ENCODE peak calls at places on chromosomes 7 and 10, in five cellular contexts. S is fibroblast of villous mesenchyme; B is astrocyte; H is right lobe of liver; Y is CD8-positive, alpha-beta T cell. W is an unnamed sample.

GRCh38 chr10:90930971-90931841 is 10.3 kb upstream of the ANKRD1 start:
- DNase-seq in S (peak), Y (no peak), B (peak), H (no peak), W (peak)

GRCh38 chr7:90551036-90551435 is 45.1 kb upstream of the CDK14 start:
- DNase-seq in Y (no peak), H (no peak), S (no peak), B (no peak), W (no peak)

GRCh38 chr7:138475377-138475776 is 15.3 kb downstream of the TRIM24 start:
- DNase-seq in H (no peak), Y (no peak), B (no peak), S (no peak), W (no peak)

GRCh38 chr7:133529861-133530260 is 277.0 kb downstream of the EXOC4 start:
- DNase-seq in B (no peak), Y (no peak), H (no peak), S (no peak), W (no peak)

GRCh38 chr7:114508096-114508495 is 93.5 kb downstream of the FOXP2 start:
- DNase-seq in B (peak), H (no peak), S (peak), Y (no peak), W (no peak)

GRCh38 chr7:47771990-47772360 is 176.3 kb downstream of the PKD1L1 start:
- DNase-seq in B (peak), Y (no peak), S (no peak), H (no peak), W (no peak)

GRCh38 chr7:141014523-141015395 is at the start of gene MRPS33:
- DNase-seq in Y (peak), H (peak), S (peak), B (peak), W (peak)

GRCh38 chr7:19213746-19214145 is 68.5 kb upstream of the FERD3L start:
- DNase-seq in S (no peak), B (peak), Y (no peak), H (no peak), W (no peak)

GRCh38 chr10:93465806-93466675 is 16.1 kb downstream of the MYOF start:
- DNase-seq in H (peak), S (peak), B (peak), Y (no peak), W (peak)

GRCh38 chr10:78588194-78588811 is 480.5 kb upstream of the ZMIZ1 start:
- DNase-seq in Y (no peak), B (peak), H (no peak), S (peak), W (no peak)

GRCh38 chr10:2980791-2981360 is 86.5 kb upstream of the PFKP start:
- DNase-seq in H (no peak), Y (no peak), S (peak), B (peak), W (peak)

GRCh38 chr10:44662002-44662401 is 249.1 kb upstream of the TMEM72 start:
- DNase-seq in S (peak), B (peak), H (no peak), Y (no peak), W (no peak)

GRCh38 chr7:47482013-47482761 is 99.7 kb downstream of the TNS3 start:
- DNase-seq in B (peak), H (no peak), S (peak), Y (no peak), W (peak)

GRCh38 chr10:104028146-104028545 is 57.5 kb downstream of the COL17A1 start:
- DNase-seq in B (no peak), H (no peak), S (no peak), Y (no peak), W (peak)

GRCh38 chr7:128831994-128832879 is 2.0 kb downstream of the FLNC start:
- DNase-seq in Y (no peak), S (peak), H (no peak), B (peak), W (no peak)

GRCh38 chr10:103514244-103514643 is 20.7 kb downstream of the NEURL1 start:
- DNase-seq in B (no peak), H (no peak), S (no peak), Y (no peak), W (no peak)

GRCh38 chr7:155802291-155802690 is 10.0 kb downstream of the SHH start:
- DNase-seq in H (no peak), S (no peak), Y (no peak), B (no peak), W (no peak)

GRCh38 chr7:41319601-41320000 is 383.3 kb downstream of the INHBA start:
- DNase-seq in B (no peak), Y (no peak), H (no peak), S (no peak), W (peak)

GRCh38 chr10:70255329-70256299 is 22.4 kb upstream of the PPA1 start:
- DNase-seq in H (no peak), Y (no peak), B (peak), S (peak), W (no peak)

GRCh38 chr7:76191783-76192240 is 9.9 kb upstream of the SRRM3 start:
- DNase-seq in Y (no peak), S (peak), H (no peak), B (peak), W (peak)

GRCh38 chr10:92052088-92052487 is 128.5 kb downstream of the BTAF1 start:
- DNase-seq in B (no peak), H (no peak), Y (no peak), S (no peak), W (no peak)

GRCh38 chr7:157302314-157302711 is 34.5 kb upstream of the DNAJB6 start:
- DNase-seq in B (peak), S (no peak), Y (peak), H (peak), W (peak)

GRCh38 chr10:28778524-28778923 is 101.2 kb downstream of the BAMBI start:
- DNase-seq in S (no peak), H (no peak), Y (no peak), B (peak), W (no peak)

GRCh38 chr10:132210766-132211165 is 24.0 kb downstream of the DPYSL4 start:
- DNase-seq in H (no peak), B (no peak), Y (no peak), S (no peak), W (no peak)

GRCh38 chr7:33509251-33509650 is 379.9 kb downstream of the BBS9 start:
- DNase-seq in S (no peak), Y (no peak), B (no peak), H (no peak), W (no peak)

GRCh38 chr7:44060091-44060947 is 5.0 kb downstream of the PGAM2 start:
- DNase-seq in H (no peak), S (no peak), B (no peak), Y (no peak), W (no peak)

GRCh38 chr7:50632561-50633413 is 67.6 kb upstream of the DDC start:
- DNase-seq in B (peak), H (peak), Y (peak), S (peak), W (peak)

GRCh38 chr7:112649560-112649959 is 140.6 kb downstream of the TMEM168 start:
- DNase-seq in Y (no peak), S (peak), H (no peak), B (no peak), W (no peak)

GRCh38 chr10:92800122-92800521 is 48.2 kb upstream of the EXOC6 start:
- DNase-seq in S (no peak), B (no peak), H (no peak), Y (no peak), W (no peak)

GRCh38 chr10:58267713-58268453 is at the start of gene IPMK:
- DNase-seq in Y (peak), H (peak), S (peak), B (peak), W (peak)

GRCh38 chr10:117743517-117743916 is 201.0 kb downstream of the EMX2 start:
- DNase-seq in B (no peak), Y (no peak), H (no peak), S (no peak), W (no peak)

GRCh38 chr10:121337356-121337936 is 260.8 kb downstream of the FGFR2 start:
- DNase-seq in B (no peak), S (no peak), H (no peak), Y (no peak), W (no peak)

GRCh38 chr7:85237721-85238120 is 50.9 kb upstream of the SEMA3D start:
- DNase-seq in S (no peak), H (no peak), Y (no peak), B (peak), W (peak)

GRCh38 chr7:139124084-139124914 is 14.8 kb upstream of the ZC3HAV1 start:
- DNase-seq in Y (no peak), B (no peak), H (no peak), S (no peak), W (no peak)

GRCh38 chr10:787933-788651 is 98.6 kb upstream of the DIP2C start:
- DNase-seq in H (no peak), B (peak), S (peak), Y (peak), W (no peak)

GRCh38 chr7:82325416-82325815 is 118.2 kb downstream of the CACNA2D1 start:
- DNase-seq in H (no peak), Y (no peak), B (peak), S (peak), W (peak)

GRCh38 chr7:75611557-75612178 is 119.5 kb downstream of the SPDYE5 start:
- DNase-seq in H (peak), S (no peak), Y (no peak), B (no peak), W (no peak)

GRCh38 chr10:11867497-11867896 is 44.3 kb downstream of the PROSER2 start:
- DNase-seq in S (no peak), B (no peak), H (no peak), Y (no peak), W (no peak)

GRCh38 chr7:151504715-151505326 is 14.9 kb downstream of the RHEB start:
- DNase-seq in B (no peak), Y (no peak), S (no peak), H (no peak), W (no peak)

GRCh38 chr7:151505433-151505832 is 14.3 kb downstream of the RHEB start:
- DNase-seq in B (no peak), H (no peak), Y (no peak), S (no peak), W (no peak)

GRCh38 chr7:151505836-151506468 is 13.7 kb downstream of the RHEB start:
- DNase-seq in Y (no peak), S (no peak), H (no peak), B (no peak), W (no peak)

GRCh38 chr7:151507806-151508205 is 11.9 kb downstream of the RHEB start:
- DNase-seq in H (no peak), S (no peak), Y (no peak), B (no peak), W (no peak)

GRCh38 chr7:151506901-151507382 is 12.8 kb downstream of the RHEB start:
- DNase-seq in H (no peak), Y (no peak), S (no peak), B (no peak), W (no peak)
- TF ChIP-seq CTCF in H (no peak), Y (no peak), S (no peak), B (peak), W (peak)

GRCh38 chr7:152862033-152862432 is 102.5 kb downstream of the ACTR3B start:
- DNase-seq in Y (peak), S (no peak), B (no peak), H (no peak), W (no peak)

GRCh38 chr7:152858761-152859160 is 99.2 kb downstream of the ACTR3B start:
- DNase-seq in Y (no peak), S (no peak), B (no peak), H (no peak), W (no peak)

GRCh38 chr7:152860302-152860701 is 100.8 kb downstream of the ACTR3B start:
- DNase-seq in B (no peak), H (no peak), Y (no peak), S (no peak), W (no peak)

GRCh38 chr7:152857272-152857671 is 97.7 kb downstream of the ACTR3B start:
- DNase-seq in B (no peak), Y (no peak), S (no peak), H (no peak), W (no peak)

GRCh38 chr7:152859781-152860191 is 100.2 kb downstream of the ACTR3B start:
- DNase-seq in B (no peak), S (no peak), Y (no peak), H (no peak), W (peak)
- TF ChIP-seq CTCF in B (no peak), S (peak), Y (no peak), H (no peak), W (peak)

GRCh38 chr7:142811154-142811737 is 40.5 kb downstream of the PRSS2 start:
- DNase-seq in Y (peak), H (no peak), S (peak), B (peak), W (peak)
- TF ChIP-seq CTCF in Y (peak), H (peak), S (peak), B (peak), W (peak)

DNA sequence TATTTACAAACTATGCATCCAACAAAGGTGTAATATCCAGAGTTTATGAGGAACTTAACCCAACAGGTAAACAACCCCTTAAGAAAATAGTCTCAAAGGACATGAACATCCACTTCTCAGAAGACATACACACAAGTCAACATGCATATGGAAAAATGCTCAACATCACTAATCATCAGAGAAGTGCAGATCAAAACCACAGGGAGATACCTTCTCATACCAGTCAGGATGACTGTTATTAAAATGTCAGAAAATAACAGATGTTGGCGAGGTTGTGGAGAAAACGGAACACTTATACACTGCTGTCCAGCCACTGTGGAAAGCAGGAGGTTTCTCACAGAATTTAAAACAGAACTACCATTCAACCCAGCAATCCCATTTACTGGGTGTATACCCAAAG is 84.0 kb downstream of the ADD3 start:
- DNase-seq in Y (no peak), H (no peak), S (no peak), B (no peak), W (no peak)
- TF ChIP-seq CTCF in Y (no peak), H (no peak), S (no peak), B (no peak), W (no peak)